ENCODE peak calls at places on chromosome 19, in ten cellular contexts. X is ELR; W is activated CD4-positive, alpha-beta T cell treated with anti-CD3 and anti-CD28 coated beads, Interleukin-2, amount 10 ng/mL, durations not matched to agents 7 days and 5 days; J is aorta; A is activated T-cell treated with anti-CD3 and anti-CD28 coated beads, Interleukin-2, amount 50 U/mL, for 72 hours; D is iPS-NIHi11; U is heart left ventricle; E is fibroblast of lung; O is sciatic nerve; N is pons. Z is an unnamed sample.

GRCh38 chr19:737591-738093 is 13.3 kb upstream of the MISP start:
- DNase-seq in O (no peak), A (peak; percentile 72), U (no peak), W (peak; percentile 57), J (no peak), E (peak; percentile 16), N (no peak), D (peak; percentile 93), X (peak; percentile 61), Z (no peak)

GRCh38 chr19:2271516-2272103 is 10.4 kb downstream of the PEAK3 start:
- DNase-seq in J (peak; percentile 62), X (peak; percentile 94), W (no peak), E (peak; percentile 87), N (no peak), O (no peak), U (peak; percentile 59), A (no peak), D (no peak), Z (no peak)

GRCh38 chr19:40831502-40832430 is 18.5 kb downstream of the CYP2A6 start:
- DNase-seq in W (no peak), D (no peak), A (no peak), N (no peak), X (peak; percentile 80), O (no peak), J (no peak), U (no peak), E (peak; percentile 79), Z (no peak)

GRCh38 chr19:44807652-44808462 is 1.0 kb upstream of the BCAM start:
- DNase-seq in D (peak; percentile 92), E (peak; percentile 60), A (no peak), O (no peak), W (no peak), U (no peak), J (no peak), N (peak; percentile 20), X (peak; percentile 58), Z (no peak)

GRCh38 chr19:52007436-52007804 is 591 bp downstream of the ZNF615 start:
- DNase-seq in O (no peak), J (no peak), E (peak; percentile 8), X (no peak), D (peak; percentile 46), W (no peak), U (no peak), A (no peak), N (no peak), Z (no peak)

GRCh38 chr19:34310494-34310981 is 54.5 kb upstream of the GPI start:
- DNase-seq in A (no peak), X (no peak), J (no peak), W (no peak), D (no peak), E (no peak), N (no peak), O (peak; percentile 42), U (no peak), Z (no peak)

GRCh38 chr19:1945899-1946298 is 4.9 kb downstream of the CSNK1G2 start:
- DNase-seq in W (peak; percentile 28), X (peak; percentile 53), U (no peak), N (no peak), A (peak; percentile 38), J (no peak), E (peak; percentile 7), O (no peak), D (peak; percentile 86), Z (peak; percentile 12)

GRCh38 chr19:18070181-18070580 is 16.6 kb downstream of the IL12RB1 start:
- DNase-seq in D (no peak), J (no peak), W (no peak), O (no peak), U (no peak), E (peak; percentile 6), X (no peak), N (no peak), A (no peak), Z (no peak)

GRCh38 chr19:35088514-35088913 is 27.1 kb upstream of the FXYD3 start:
- DNase-seq in U (no peak), A (no peak), X (peak; percentile 89), N (no peak), E (peak; percentile 88), O (no peak), W (no peak), D (peak; percentile 9), J (no peak), Z (no peak)

GRCh38 chr19:51710163-51710562 is 13.6 kb downstream of the HAS1 start:
- DNase-seq in X (no peak), A (no peak), J (no peak), O (no peak), E (peak; percentile 60), U (no peak), N (no peak), W (no peak), D (no peak), Z (no peak)

GRCh38 chr19:40256511-40256910 is 28.6 kb downstream of the AKT2 start:
- DNase-seq in U (no peak), D (no peak), X (no peak), O (no peak), N (no peak), J (no peak), A (no peak), E (no peak), W (no peak), Z (no peak)

GRCh38 chr19:56076413-56076998 is 44.6 kb downstream of the ZNF787 start:
- DNase-seq in A (peak; percentile 29), W (peak; percentile 41), E (peak; percentile 29), D (peak; percentile 70), U (no peak), J (no peak), O (no peak), N (peak; percentile 35), X (peak; percentile 61), Z (no peak)

GRCh38 chr19:2613507-2614295 is 88.8 kb downstream of the GNG7 start:
- DNase-seq in W (peak; percentile 59), O (no peak), U (no peak), X (peak; percentile 63), E (peak; percentile 23), N (no peak), J (peak; percentile 59), A (peak; percentile 56), D (peak; percentile 78), Z (no peak)

GRCh38 chr19:51524661-51525264 is 6.7 kb downstream of the SIGLEC6 start:
- DNase-seq in E (no peak), A (no peak), D (no peak), J (no peak), W (no peak), N (no peak), O (no peak), X (no peak), U (no peak), Z (no peak)

GRCh38 chr19:51771369-51771768 is 10.4 kb downstream of the FPR2 start:
- DNase-seq in U (no peak), A (no peak), N (peak; percentile 27), J (no peak), D (no peak), E (no peak), W (no peak), X (peak; percentile 9), O (no peak), Z (no peak)

GRCh38 chr19:35274323-35274722 is 5.6 kb downstream of the USF2 start:
- DNase-seq in U (no peak), D (no peak), X (no peak), J (no peak), O (no peak), N (no peak), E (no peak), A (no peak), W (no peak), Z (no peak)

GRCh38 chr19:19661675-19662251 is 1.7 kb downstream of the ATP13A1 start:
- DNase-seq in J (no peak), D (no peak), U (no peak), X (no peak), E (no peak), W (peak; percentile 56), N (peak; percentile 66), O (no peak), A (peak; percentile 39), Z (no peak)

GRCh38 chr19:21505459-21506393 is at the start of gene ZNF429:
- DNase-seq in A (peak; percentile 91), E (peak; percentile 92), N (peak; percentile 97), D (peak; percentile 93), J (peak; percentile 95), U (peak; percentile 96), W (peak; percentile 96), O (peak; percentile 95), X (peak; percentile 95), Z (peak; percentile 25)

GRCh38 chr19:50432221-50432626 is 468 bp upstream of the MYBPC2 start:
- DNase-seq in N (no peak), W (no peak), D (peak; percentile 60), O (no peak), X (no peak), A (no peak), E (peak; percentile 10), J (no peak), U (no peak), Z (no peak)

GRCh38 chr19:32351807-32352630 is 6.6 kb downstream of the ZNF507 start:
- DNase-seq in U (no peak), X (peak; percentile 89), N (no peak), W (no peak), E (peak; percentile 70), A (no peak), J (no peak), O (no peak), D (no peak), Z (no peak)

GRCh38 chr19:34350161-34350561 is 14.8 kb upstream of the GPI start:
- DNase-seq in X (no peak), W (peak; percentile 91), E (peak; percentile 38), A (peak; percentile 73), D (no peak), N (no peak), O (no peak), J (no peak), U (no peak), Z (no peak)

GRCh38 chr19:19538077-19538764 is at the start of gene CILP2:
- DNase-seq in O (no peak), U (no peak), J (no peak), A (peak; percentile 41), D (peak; percentile 92), E (no peak), X (peak; percentile 42), W (no peak), N (no peak), Z (no peak)

GRCh38 chr19:53034948-53035675 is 9.4 kb upstream of the ERVV-2 start:
- DNase-seq in A (no peak), D (no peak), J (no peak), N (no peak), W (no peak), E (no peak), O (peak; percentile 18), X (no peak), U (no peak), Z (no peak)